ENCODE peak calls at places on chromosomes 13 and 19, in six cellular contexts. K is WTC11, D is H1, V is GM23338, J is HepG2, I is GM12878. F is an unnamed sample.

GRCh38 chr13:58963321-58963720 is 1200.4 kb downstream of the DIAPH3 start:
- DNase-seq in K (no peak), D (no peak), V (no peak), J (no peak), I (no peak), F (no peak)

GRCh38 chr13:114093118-114093517 is 39.3 kb downstream of the RASA3 start:
- DNase-seq in K (no peak), D (no peak), V (no peak), J (no peak), I (no peak), F (no peak)

GRCh38 chr13:114059428-114059827 is 73.0 kb downstream of the RASA3 start:
- DNase-seq in K (no peak), D (no peak), V (no peak), J (no peak), I (no peak), F (no peak)

GRCh38 chr13:30656178-30656577 is 38.5 kb downstream of the USPL1 start:
- DNase-seq in K (no peak), D (no peak), V (no peak), J (no peak), I (no peak), F (no peak)

GRCh38 chr13:106083620-106084350 is 451.7 kb downstream of the EFNB2 start:
- DNase-seq in K (peak), D (no peak), V (peak), J (peak), I (no peak), F (no peak)

GRCh38 chr13:104779311-104779710 is 1713.1 kb upstream of the SLC10A2 start:
- DNase-seq in K (peak), D (peak), V (peak), J (no peak), I (no peak), F (no peak)

GRCh38 chr13:99383511-99383921 is 76.3 kb upstream of the GPR183 start:
- DNase-seq in K (no peak), D (no peak), V (no peak), J (no peak), I (no peak), F (no peak)

GRCh38 chr19:5354403-5354802 is 13.8 kb upstream of the PTPRS start:
- DNase-seq in K (peak), D (no peak), V (peak), J (peak), I (no peak), F (peak)

GRCh38 chr19:35436477-35437141 is 11.4 kb upstream of the FFAR2 start:
- DNase-seq in K (no peak), D (no peak), V (no peak), J (no peak), I (no peak), F (no peak)

GRCh38 chr19:15962319-15962718 is 13.5 kb downstream of the OR10H4 start:
- DNase-seq in K (no peak), D (no peak), V (no peak), J (no peak), I (no peak), F (peak)

GRCh38 chr19:16139752-16140151 is 3.7 kb upstream of the HSH2D start:
- DNase-seq in K (no peak), D (no peak), V (no peak), J (no peak), I (peak), F (no peak)

GRCh38 chr13:30487075-30487470 is 21.3 kb upstream of the HMGB1 start:
- DNase-seq in K (no peak), D (no peak), V (no peak), J (no peak), I (no peak), F (no peak)

GRCh38 chr19:55667958-55668357 is 7.1 kb upstream of the EPN1 start:
- DNase-seq in K (no peak), D (no peak), V (no peak), J (no peak), I (no peak), F (peak)

GRCh38 chr19:6248856-6249255 is 30.9 kb downstream of the MLLT1 start:
- DNase-seq in K (no peak), D (no peak), V (no peak), J (no peak), I (no peak), F (no peak)

GRCh38 chr19:6066661-6067646 is 43.3 kb downstream of the RFX2 start:
- DNase-seq in K (peak), D (no peak), V (peak), J (peak), I (no peak), F (peak)

GRCh38 chr19:5563008-5563431 is 4.7 kb downstream of the TINCR start:
- DNase-seq in K (peak), D (no peak), V (peak), J (no peak), I (no peak), F (no peak)

GRCh38 chr19:18322318-18322758 is 538 bp downstream of the LSM4 start:
- DNase-seq in K (peak), D (no peak), V (peak), J (peak), I (no peak), F (peak)

GRCh38 chr13:113046066-113046882 is 59.3 kb upstream of the F7 start:
- DNase-seq in K (no peak), D (no peak), V (no peak), J (no peak), I (no peak), F (no peak)

GRCh38 chr19:15866646-15867045 is 31.2 kb downstream of the CYP4F2 start:
- DNase-seq in K (no peak), D (no peak), V (no peak), J (no peak), I (no peak), F (no peak)

GRCh38 chr19:35641515-35642151 is at the start of gene ETV2:
- DNase-seq in K (peak), D (no peak), V (peak), J (no peak), I (no peak), F (peak)

DNA sequence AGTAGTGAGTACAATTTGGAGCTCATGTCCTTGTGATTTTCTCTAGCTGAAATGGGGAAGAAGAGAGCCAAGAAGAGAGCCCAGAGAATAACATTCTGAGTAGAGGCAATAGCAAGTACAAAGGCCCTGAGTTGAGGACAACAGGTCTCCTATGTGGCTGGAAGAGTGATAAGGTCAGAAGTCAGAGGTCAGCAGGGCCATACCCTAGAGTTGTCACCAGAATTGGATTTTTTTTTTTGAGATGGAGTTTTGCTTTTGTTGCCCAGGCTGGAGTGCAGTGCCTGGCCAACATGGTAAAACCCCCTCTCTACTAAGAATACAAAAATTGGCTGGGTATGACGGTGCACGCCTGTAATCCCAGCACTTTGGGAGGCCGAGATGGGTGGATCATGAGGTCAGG is 8.0 kb upstream of the TRIM28 start:
- DNase-seq in K (no peak), D (no peak), V (no peak), J (no peak), I (no peak), F (no peak)
- TF ChIP-seq CREB1 in K (no peak), D (no peak), V (no peak), J (no peak), I (no peak), F (no peak)

DNA sequence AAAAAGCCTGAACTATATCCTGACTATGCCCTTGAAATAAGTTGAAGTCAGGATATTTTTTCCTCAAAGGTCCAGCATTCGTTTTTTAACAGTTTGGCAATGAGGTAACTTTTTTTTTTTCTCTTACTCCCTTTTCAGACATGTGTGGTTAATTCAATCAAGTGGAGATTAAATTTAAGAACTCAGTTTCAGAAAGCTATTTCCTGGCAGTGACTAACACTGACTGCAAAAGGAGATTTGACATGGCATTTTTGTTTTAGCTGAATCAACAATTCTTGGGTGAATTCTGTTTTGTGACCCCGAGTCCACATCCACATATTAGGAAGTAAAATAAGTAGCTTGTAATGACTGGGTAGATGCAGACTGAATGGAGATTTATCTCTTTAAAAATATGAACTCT is 716.4 kb downstream of the PCDH9 start:
- DNase-seq in K (no peak), D (no peak), V (no peak), J (no peak), I (no peak), F (no peak)
- TF ChIP-seq CREB1 in K (no peak), D (no peak), V (no peak), J (no peak), I (no peak), F (no peak)

GRCh38 chr13:61286148-61286745 is 129.4 kb downstream of the PCDH20 start:
- DNase-seq in K (peak), D (peak), V (peak), J (peak), I (no peak), F (no peak)
- TF ChIP-seq CREB1 in K (no peak), D (no peak), V (no peak), J (no peak), I (no peak), F (no peak)

GRCh38 chr19:13556552-13556951 is 50.3 kb upstream of the CACNA1A start:
- DNase-seq in K (no peak), D (no peak), V (no peak), J (no peak), I (no peak), F (no peak)

GRCh38 chr19:13554506-13555235 is 48.4 kb upstream of the CACNA1A start:
- DNase-seq in K (no peak), D (no peak), V (no peak), J (no peak), I (no peak), F (no peak)

GRCh38 chr19:13553880-13554400 is 47.7 kb upstream of the CACNA1A start:
- DNase-seq in K (no peak), D (no peak), V (no peak), J (no peak), I (no peak), F (no peak)

GRCh38 chr19:13561461-13561860 is 55.2 kb upstream of the CACNA1A start:
- DNase-seq in K (no peak), D (no peak), V (no peak), J (no peak), I (no peak), F (no peak)

GRCh38 chr19:13557756-13558398 is 51.6 kb upstream of the CACNA1A start:
- DNase-seq in K (peak), D (no peak), V (peak), J (no peak), I (no peak), F (peak)
- TF ChIP-seq CREB1 in K (no peak), D (no peak), V (no peak), J (no peak), I (no peak), F (no peak)

GRCh38 chr19:4060621-4061177 is 6.0 kb downstream of the ZBTB7A start:
- DNase-seq in K (no peak), D (no peak), V (no peak), J (no peak), I (no peak), F (no peak)

GRCh38 chr19:4059493-4059880 is 7.2 kb downstream of the ZBTB7A start:
- DNase-seq in K (no peak), D (no peak), V (no peak), J (no peak), I (no peak), F (no peak)

GRCh38 chr19:4059931-4060620 is 6.6 kb downstream of the ZBTB7A start:
- DNase-seq in K (no peak), D (no peak), V (peak), J (no peak), I (peak), F (peak)

GRCh38 chr19:4058696-4059492 is 7.8 kb downstream of the ZBTB7A start:
- DNase-seq in K (no peak), D (no peak), V (peak), J (no peak), I (no peak), F (peak)

GRCh38 chr19:4057913-4058695 is 8.6 kb downstream of the ZBTB7A start:
- DNase-seq in K (no peak), D (no peak), V (peak), J (peak), I (no peak), F (peak)
- TF ChIP-seq CREB1 in K (no peak), D (no peak), V (no peak), J (peak), I (no peak), F (no peak)

DNA sequence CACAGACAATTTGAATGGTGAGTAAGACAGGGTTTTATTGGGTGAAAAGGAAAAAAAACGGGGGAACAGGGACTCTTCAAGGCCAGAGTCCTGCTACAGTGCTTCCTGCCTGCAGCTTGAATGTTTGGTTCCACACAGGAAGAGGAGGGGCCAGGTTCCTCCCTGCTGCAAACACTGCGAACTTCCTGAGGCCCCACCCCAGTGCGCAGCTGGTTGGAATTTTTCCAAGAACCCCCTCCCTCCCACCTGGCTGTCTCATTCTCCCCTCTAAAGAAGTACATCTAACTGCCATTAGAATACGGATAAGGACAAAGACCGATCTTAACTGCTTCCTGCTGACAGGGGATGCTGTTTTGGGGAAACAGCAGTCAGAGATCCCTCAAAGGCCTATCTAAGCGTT is 184.9 kb downstream of the GGACT start:
- DNase-seq in K (peak), D (no peak), V (peak), J (no peak), I (no peak), F (no peak)
- TF ChIP-seq CREB1 in K (no peak), D (no peak), V (no peak), J (no peak), I (no peak), F (no peak)

DNA sequence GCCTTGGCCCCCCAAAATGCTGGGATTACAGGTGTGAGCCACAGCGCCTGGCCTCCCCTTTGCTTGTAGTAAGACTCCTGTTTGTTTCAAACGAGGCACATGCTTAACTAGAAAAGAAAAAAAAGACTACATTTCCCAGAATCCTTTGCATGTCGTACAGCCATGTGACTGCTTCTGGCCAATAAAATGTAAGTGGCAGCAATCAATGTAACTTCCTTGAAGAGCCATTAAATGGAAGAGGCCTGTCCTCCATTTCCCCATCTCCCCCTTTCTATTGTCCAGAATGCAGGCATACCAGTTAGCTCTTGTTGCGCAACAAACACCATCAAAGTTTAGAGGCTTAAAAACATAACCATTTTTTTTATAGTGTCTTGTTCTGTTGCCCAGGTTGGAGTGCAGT is 10.4 kb upstream of the GPR32 start:
- DNase-seq in K (no peak), D (no peak), V (peak), J (peak), I (no peak), F (peak)
- TF ChIP-seq CREB1 in K (no peak), D (no peak), V (no peak), J (no peak), I (no peak), F (no peak)

GRCh38 chr13:26561636-26562537 is 4.4 kb downstream of the WASF3 start:
- DNase-seq in K (no peak), D (no peak), V (peak), J (peak), I (no peak), F (no peak)
- TF ChIP-seq CREB1 in K (no peak), D (no peak), V (no peak), J (no peak), I (no peak), F (no peak)

GRCh38 chr13:25731037-25731436 is 320.8 kb downstream of the SHISA2 start:
- DNase-seq in K (no peak), D (no peak), V (no peak), J (no peak), I (no peak), F (no peak)

GRCh38 chr13:25733061-25733491 is 318.7 kb downstream of the SHISA2 start:
- DNase-seq in K (no peak), D (no peak), V (no peak), J (no peak), I (no peak), F (no peak)

GRCh38 chr13:25732146-25732865 is 319.5 kb downstream of the SHISA2 start:
- DNase-seq in K (no peak), D (no peak), V (no peak), J (no peak), I (no peak), F (no peak)

GRCh38 chr13:25731511-25731910 is 320.3 kb downstream of the SHISA2 start:
- DNase-seq in K (no peak), D (no peak), V (no peak), J (no peak), I (no peak), F (no peak)

DNA sequence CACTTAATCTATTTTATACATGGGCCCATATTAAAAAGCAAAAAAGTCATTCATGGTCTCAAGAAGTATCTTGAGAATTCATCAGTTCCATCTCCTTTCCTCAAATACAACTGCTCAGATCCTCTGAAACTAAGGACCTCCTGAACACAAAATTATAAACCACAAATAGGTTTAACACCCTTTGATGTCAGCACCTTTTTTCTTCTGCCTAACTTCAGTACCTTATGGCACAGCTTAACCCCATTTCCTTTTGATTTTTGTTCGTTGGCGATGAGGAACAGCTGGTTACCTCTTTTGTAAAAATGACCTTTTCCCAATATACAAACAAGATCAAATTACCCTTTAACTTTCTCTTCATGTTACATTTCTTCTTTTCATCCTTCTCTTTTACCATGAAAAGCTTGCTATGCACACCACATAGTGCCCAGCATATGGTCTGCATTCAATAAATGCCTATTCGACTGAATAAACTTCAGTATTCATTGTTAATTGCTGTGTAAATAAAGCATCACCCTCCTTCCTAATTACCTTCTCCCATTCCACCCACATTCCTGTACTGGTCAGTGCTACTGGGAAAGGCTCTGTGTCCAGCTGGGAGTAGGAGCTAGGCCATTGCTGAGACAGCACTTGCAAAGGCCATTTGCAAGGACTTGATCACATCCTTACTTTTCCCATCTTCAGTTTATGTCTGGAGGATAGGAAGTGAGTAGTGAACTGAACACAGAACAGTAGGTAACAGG is 317.9 kb downstream of the SHISA2 start:
- DNase-seq in K (no peak), D (no peak), V (no peak), J (no peak), I (no peak), F (no peak)
- TF ChIP-seq CREB1 in K (no peak), D (no peak), V (no peak), J (no peak), I (no peak), F (no peak)

F was measured in K562.